ENCODE peak calls at places on chromosomes 4 and X, in eight cellular contexts. O is AG08396; H is effector CD4-positive, alpha-beta T cell; E is NCI-H460; J is stimulated activated CD4-positive, alpha-beta T cell treated with anti-CD3 and anti-CD28 coated beads, TNF-alpha, amount 100 ng/mL, for 4 hours; P is Calu3; Y is T-helper 9 cell; I is T-helper 1 cell. M is an unnamed sample.

GRCh38 chr4:148286043-148286442 is 156.2 kb downstream of the NR3C2 start:
- DNase-seq in P (no peak), O (no peak), E (no peak), I (no peak), Y (no peak), J (no peak), H (no peak), M (no peak)

GRCh38 chr4:152728343-152728742 is 48.5 kb upstream of the TMEM154 start:
- DNase-seq in P (no peak), J (no peak), H (no peak), E (no peak), Y (no peak), O (no peak), I (no peak), M (no peak)

GRCh38 chr4:73187325-73187724 is 71.3 kb downstream of the ANKRD17 start:
- DNase-seq in H (no peak), E (no peak), O (no peak), J (no peak), I (no peak), Y (no peak), P (no peak), M (no peak)

GRCh38 chr4:153038493-153039311 is 102.6 kb downstream of the FHDC1 start:
- DNase-seq in E (no peak), O (no peak), P (no peak), J (no peak), Y (no peak), I (no peak), H (no peak), M (no peak)

GRCh38 chrX:71143508-71143907 is 1.1 kb upstream of the NLGN3 start:
- DNase-seq in E (no peak), H (no peak), I (no peak), J (no peak), O (peak), P (no peak), Y (no peak), M (no peak)

GRCh38 chr4:180532691-180533090 is 1710.5 kb upstream of the TENM3 start:
- DNase-seq in O (no peak), Y (no peak), J (no peak), I (no peak), H (no peak), E (no peak), P (no peak), M (no peak)

GRCh38 chr4:151152033-151152432 is 52.6 kb downstream of the RPS3A start:
- DNase-seq in O (no peak), Y (no peak), J (no peak), P (no peak), E (no peak), I (no peak), H (no peak), M (no peak)

GRCh38 chrX:142156567-142156966 is 48.5 kb downstream of the MAGEC2 start:
- DNase-seq in Y (no peak), H (no peak), I (no peak), J (no peak), E (no peak), O (no peak), P (no peak), M (no peak)

GRCh38 chr4:176435891-176436499 is 116.2 kb downstream of the SPCS3 start:
- DNase-seq in E (no peak), H (no peak), Y (no peak), J (no peak), I (no peak), O (no peak), P (no peak), M (no peak)

GRCh38 chrX:44906542-44906941 is 33.6 kb downstream of the KDM6A start:
- DNase-seq in H (no peak), P (no peak), O (no peak), Y (no peak), J (no peak), E (no peak), I (no peak), M (no peak)

GRCh38 chr4:112266823-112267222 is 18.9 kb downstream of the TIFA start:
- DNase-seq in J (no peak), O (no peak), P (no peak), I (no peak), Y (no peak), E (no peak), H (no peak), M (no peak)

GRCh38 chrX:39821011-39821708 is 276.6 kb downstream of the BCOR start:
- DNase-seq in P (peak), J (peak), O (peak), Y (no peak), H (no peak), I (no peak), E (no peak), M (no peak)

GRCh38 chr4:71377561-71377960 is 38.7 kb downstream of the SLC4A4 start:
- DNase-seq in O (peak), H (no peak), E (no peak), P (no peak), J (no peak), Y (no peak), I (no peak), M (no peak)

GRCh38 chrX:150688911-150689451 is 4.2 kb upstream of the MTMR1 start:
- DNase-seq in O (peak), Y (no peak), H (no peak), E (no peak), I (no peak), J (no peak), P (peak), M (no peak)

GRCh38 chr4:73446336-73446938 is 10.4 kb downstream of the AFP start:
- DNase-seq in Y (no peak), H (no peak), I (no peak), O (peak), E (peak), P (peak), J (no peak), M (no peak)

GRCh38 chrX:39204945-39205344 is 403.7 kb downstream of the MID1IP1 start:
- DNase-seq in P (no peak), E (no peak), O (no peak), Y (no peak), J (no peak), H (no peak), I (no peak), M (no peak)

GRCh38 chrX:107050195-107050709 is 50.2 kb upstream of the MORC4 start:
- DNase-seq in P (no peak), I (no peak), H (no peak), O (no peak), E (no peak), Y (no peak), J (no peak), M (no peak)

GRCh38 chr4:37653601-37654000 is 32.6 kb downstream of the RELL1 start:
- DNase-seq in Y (no peak), H (no peak), O (no peak), P (no peak), E (no peak), I (no peak), J (no peak), M (no peak)

GRCh38 chr4:156764846-156765245 is 206.8 kb downstream of the PDGFC start:
- DNase-seq in O (no peak), J (no peak), P (no peak), Y (no peak), E (no peak), H (no peak), I (no peak), M (no peak)

GRCh38 chr4:170388255-170388654 is 298.5 kb upstream of the AADAT start:
- DNase-seq in Y (no peak), E (no peak), P (no peak), H (no peak), O (no peak), I (no peak), J (no peak), M (no peak)

GRCh38 chr4:153318696-153319320 is 25.7 kb upstream of the MND1 start:
- DNase-seq in J (no peak), P (peak), Y (no peak), O (peak), H (no peak), I (peak), E (peak), M (no peak)

GRCh38 chr4:113686950-113687718 is 74.4 kb downstream of the CAMK2D start:
- DNase-seq in O (no peak), J (no peak), E (no peak), I (no peak), P (no peak), Y (no peak), H (no peak), M (no peak)

GRCh38 chrX:18885317-18886004 is 98.5 kb downstream of the PHKA2 start:
- DNase-seq in I (no peak), H (no peak), P (no peak), E (no peak), Y (no peak), J (no peak), O (no peak), M (peak)

GRCh38 chr4:139184129-139184528 is 7.1 kb upstream of the ELF2 start:
- DNase-seq in O (no peak), H (no peak), I (no peak), P (no peak), J (no peak), Y (no peak), E (no peak), M (no peak)

GRCh38 chr4:13544556-13545393 is 467 bp upstream of the NKX3-2 start:
- DNase-seq in J (no peak), H (no peak), Y (no peak), O (peak), I (no peak), E (peak), P (peak), M (no peak)

GRCh38 chrX:48626401-48627298 is 29.4 kb downstream of the WDR13 start:
- DNase-seq in Y (no peak), E (no peak), J (no peak), O (no peak), I (no peak), P (peak), H (no peak), M (no peak)

GRCh38 chr4:46648088-46648744 is 258.3 kb upstream of the GABRA2 start:
- DNase-seq in J (no peak), Y (no peak), P (peak), H (no peak), O (no peak), E (peak), I (no peak), M (no peak)

GRCh38 chrX:99857455-99857854 is 552.6 kb downstream of the PCDH19 start:
- DNase-seq in H (no peak), E (no peak), I (no peak), Y (no peak), P (no peak), O (no peak), J (no peak), M (no peak)

GRCh38 chr4:188295899-188296298 is 156.7 kb downstream of the TRIML1 start:
- DNase-seq in Y (no peak), O (no peak), I (no peak), J (no peak), P (no peak), E (no peak), H (no peak), M (no peak)

GRCh38 chrX:120999413-120999812 is 13.9 kb upstream of the CT47A1 start:
- DNase-seq in I (no peak), H (no peak), P (no peak), O (no peak), Y (no peak), J (no peak), E (no peak), M (no peak)

GRCh38 chrX:12789976-12790375 is 1.2 kb upstream of the PRPS2 start:
- DNase-seq in J (no peak), P (no peak), Y (no peak), O (no peak), I (no peak), H (no peak), E (no peak), M (no peak)

GRCh38 chrX:20523626-20524312 is 257.1 kb upstream of the RPS6KA3 start:
- DNase-seq in P (no peak), E (no peak), I (no peak), O (no peak), H (no peak), J (no peak), Y (no peak), M (no peak)

GRCh38 chrX:45747905-45748304 is 547.2 kb upstream of the DIPK2B start:
- DNase-seq in H (no peak), I (no peak), P (no peak), E (no peak), O (no peak), J (no peak), Y (no peak), M (no peak)

GRCh38 chr4:67616478-67616877 is 58.0 kb downstream of the STAP1 start:
- DNase-seq in E (no peak), Y (no peak), O (no peak), J (no peak), H (no peak), I (no peak), P (no peak), M (no peak)

GRCh38 chrX:154979671-154980070 is 42.9 kb downstream of the F8 start:
- DNase-seq in Y (no peak), O (no peak), J (no peak), I (no peak), P (no peak), H (no peak), E (no peak), M (no peak)

GRCh38 chr4:10750714-10751113 is 66.1 kb upstream of the CLNK start:
- DNase-seq in O (peak), E (no peak), J (no peak), P (no peak), I (no peak), H (no peak), Y (no peak), M (no peak)

GRCh38 chr4:169070071-169070894 is 60.2 kb upstream of the CBR4 start:
- DNase-seq in O (no peak), E (peak), Y (no peak), P (peak), I (no peak), H (no peak), J (no peak), M (no peak)

GRCh38 chr4:113684534-113685091 is 76.9 kb downstream of the CAMK2D start:
- DNase-seq in J (no peak), H (no peak), E (peak), Y (no peak), I (no peak), P (no peak), O (peak), M (no peak)